ENCODE peak calls at places on chromosomes 6 and 20, in seven cellular contexts. One of them, this sample, is unnamed.

GRCh38 chr20:49037962-49038387 is 8.1 kb upstream of the CSE1L start:
- DNase-seq in heart right ventricle: no peak
- DNase-seq in AG09319: no peak
- DNase-seq in mesothelial cell of epicardium: no peak
- DNase-seq in DMS153: no peak
- DNase-seq in Panc1: no peak
- DNase-seq in NCI-H524 treated with DMSO at 0.1 percent for 48 hours: no peak
- DNase-seq in this sample: no peak

GRCh38 chr6:9408718-9409117 is 973.4 kb upstream of the SLC35B3 start:
- DNase-seq in heart right ventricle: no peak
- DNase-seq in NCI-H524 treated with DMSO at 0.1 percent for 48 hours: no peak
- DNase-seq in Panc1: no peak
- DNase-seq in DMS153: no peak
- DNase-seq in mesothelial cell of epicardium: no peak
- DNase-seq in AG09319: no peak
- DNase-seq in this sample: no peak

GRCh38 chr6:15351631-15352030 is 105.8 kb downstream of the JARID2 start:
- DNase-seq in Panc1: no peak
- DNase-seq in NCI-H524 treated with DMSO at 0.1 percent for 48 hours: no peak
- DNase-seq in heart right ventricle: no peak
- DNase-seq in DMS153: no peak
- DNase-seq in AG09319: peak; percentile 66
- DNase-seq in mesothelial cell of epicardium: no peak
- DNase-seq in this sample: no peak

GRCh38 chr6:131213501-131213990 is 78.3 kb downstream of the AKAP7 start:
- DNase-seq in NCI-H524 treated with DMSO at 0.1 percent for 48 hours: no peak
- DNase-seq in Panc1: no peak
- DNase-seq in mesothelial cell of epicardium: no peak
- DNase-seq in DMS153: no peak
- DNase-seq in heart right ventricle: no peak
- DNase-seq in AG09319: no peak
- DNase-seq in this sample: no peak

GRCh38 chr6:119536666-119537065 is 187.1 kb upstream of the MAN1A1 start:
- DNase-seq in DMS153: no peak
- DNase-seq in mesothelial cell of epicardium: no peak
- DNase-seq in heart right ventricle: no peak
- DNase-seq in NCI-H524 treated with DMSO at 0.1 percent for 48 hours: no peak
- DNase-seq in Panc1: no peak
- DNase-seq in AG09319: no peak
- DNase-seq in this sample: no peak

GRCh38 chr6:43101497-43101896 is 25.4 kb downstream of the PTK7 start:
- DNase-seq in DMS153: no peak
- DNase-seq in heart right ventricle: no peak
- DNase-seq in AG09319: no peak
- DNase-seq in NCI-H524 treated with DMSO at 0.1 percent for 48 hours: no peak
- DNase-seq in Panc1: no peak
- DNase-seq in mesothelial cell of epicardium: no peak
- DNase-seq in this sample: no peak

GRCh38 chr20:38764563-38765355 is 16.5 kb downstream of the ACTR5 start:
- DNase-seq in NCI-H524 treated with DMSO at 0.1 percent for 48 hours: no peak
- DNase-seq in Panc1: peak; percentile 60
- DNase-seq in heart right ventricle: no peak
- DNase-seq in AG09319: peak; percentile 47
- DNase-seq in DMS153: no peak
- DNase-seq in mesothelial cell of epicardium: no peak
- DNase-seq in this sample: no peak

GRCh38 chr20:54172856-54173652 is 732 bp downstream of the CYP24A1 start:
- DNase-seq in heart right ventricle: no peak
- DNase-seq in NCI-H524 treated with DMSO at 0.1 percent for 48 hours: peak; percentile 28
- DNase-seq in mesothelial cell of epicardium: no peak
- DNase-seq in DMS153: no peak
- DNase-seq in AG09319: no peak
- DNase-seq in Panc1: no peak
- DNase-seq in this sample: no peak

This sample was measured in GM12878.